ENCODE peak calls at places on chromosomes 3 and 15, in four cellular contexts. One of them, this sample, is unnamed.

GRCh38 chr15:43550527-43551363 is 33.3 kb downstream of the MAP1A start:
- DNase-seq in effector memory CD8-positive, alpha-beta T cell: no peak
- DNase-seq in Calu3: no peak
- DNase-seq in body of pancreas: no peak
- DNase-seq in this sample: no peak

GRCh38 chr15:97525809-97526208 is 434.7 kb upstream of the ARRDC4 start:
- DNase-seq in Calu3: no peak
- DNase-seq in body of pancreas: no peak
- DNase-seq in effector memory CD8-positive, alpha-beta T cell: no peak
- DNase-seq in this sample: no peak

GRCh38 chr3:107271787-107272387 is 105.4 kb upstream of the CCDC54 start:
- DNase-seq in body of pancreas: no peak
- DNase-seq in Calu3: no peak
- DNase-seq in effector memory CD8-positive, alpha-beta T cell: no peak
- DNase-seq in this sample: no peak

GRCh38 chr3:168647582-168647981 is 551.9 kb upstream of the GOLIM4 start:
- DNase-seq in effector memory CD8-positive, alpha-beta T cell: no peak
- DNase-seq in body of pancreas: no peak
- DNase-seq in Calu3: no peak
- DNase-seq in this sample: no peak

GRCh38 chr3:10421996-10422395 is 83.4 kb downstream of the ATP2B2 start:
- DNase-seq in effector memory CD8-positive, alpha-beta T cell: no peak
- DNase-seq in Calu3: no peak
- DNase-seq in body of pancreas: no peak
- DNase-seq in this sample: no peak

GRCh38 chr3:38353151-38353550 is 6.6 kb downstream of the XYLB start:
- DNase-seq in Calu3: no peak
- DNase-seq in body of pancreas: no peak
- DNase-seq in effector memory CD8-positive, alpha-beta T cell: no peak
- DNase-seq in this sample: no peak

GRCh38 chr3:160003520-160004128 is 15.0 kb downstream of the IL12A start:
- DNase-seq in Calu3: peak
- DNase-seq in body of pancreas: peak
- DNase-seq in effector memory CD8-positive, alpha-beta T cell: peak
- DNase-seq in this sample: no peak

GRCh38 chr3:96970211-96970610 is 155.8 kb downstream of the EPHA6 start:
- DNase-seq in effector memory CD8-positive, alpha-beta T cell: no peak
- DNase-seq in Calu3: no peak
- DNase-seq in body of pancreas: no peak
- DNase-seq in this sample: no peak

GRCh38 chr3:32325957-32326356 is 65.7 kb upstream of the CMTM7 start:
- DNase-seq in Calu3: no peak
- DNase-seq in body of pancreas: peak
- DNase-seq in effector memory CD8-positive, alpha-beta T cell: no peak
- DNase-seq in this sample: no peak

GRCh38 chr3:170424879-170425278 is 6.2 kb downstream of the CLDN11 start:
- DNase-seq in effector memory CD8-positive, alpha-beta T cell: no peak
- DNase-seq in body of pancreas: no peak
- DNase-seq in Calu3: no peak
- DNase-seq in this sample: no peak

GRCh38 chr3:13708301-13708700 is 159.4 kb downstream of the FBLN2 start:
- DNase-seq in body of pancreas: peak
- DNase-seq in Calu3: no peak
- DNase-seq in effector memory CD8-positive, alpha-beta T cell: no peak
- DNase-seq in this sample: peak

GRCh38 chr3:195732951-195733350 is 12.2 kb downstream of the MUC20 start:
- DNase-seq in body of pancreas: no peak
- DNase-seq in Calu3: no peak
- DNase-seq in effector memory CD8-positive, alpha-beta T cell: no peak
- DNase-seq in this sample: no peak

GRCh38 chr3:119681279-119681678 is 4.1 kb upstream of the COX17 start:
- DNase-seq in effector memory CD8-positive, alpha-beta T cell: no peak
- DNase-seq in Calu3: peak
- DNase-seq in body of pancreas: no peak
- DNase-seq in this sample: no peak

GRCh38 chr3:186785517-186786018 is 2.2 kb downstream of the EIF4A2 start:
- DNase-seq in body of pancreas: no peak
- DNase-seq in effector memory CD8-positive, alpha-beta T cell: no peak
- DNase-seq in Calu3: no peak
- DNase-seq in this sample: no peak

GRCh38 chr3:182606905-182607504 is 186.3 kb upstream of the ATP11B start:
- DNase-seq in effector memory CD8-positive, alpha-beta T cell: no peak
- DNase-seq in body of pancreas: no peak
- DNase-seq in Calu3: no peak
- DNase-seq in this sample: no peak

GRCh38 chr15:43255376-43255775 is 11.4 kb downstream of the TGM5 start:
- DNase-seq in body of pancreas: no peak
- DNase-seq in Calu3: no peak
- DNase-seq in effector memory CD8-positive, alpha-beta T cell: no peak
- DNase-seq in this sample: peak

GRCh38 chr3:29764603-29765254 is 483.9 kb downstream of the RBMS3 start:
- DNase-seq in body of pancreas: peak
- DNase-seq in effector memory CD8-positive, alpha-beta T cell: no peak
- DNase-seq in Calu3: peak
- DNase-seq in this sample: no peak

GRCh38 chr3:105327662-105328337 is 38.9 kb upstream of the ALCAM start:
- DNase-seq in effector memory CD8-positive, alpha-beta T cell: no peak
- DNase-seq in Calu3: no peak
- DNase-seq in body of pancreas: no peak
- DNase-seq in this sample: no peak

GRCh38 chr3:47741925-47742324 is 39.8 kb downstream of the SMARCC1 start:
- DNase-seq in body of pancreas: no peak
- DNase-seq in Calu3: no peak
- DNase-seq in effector memory CD8-positive, alpha-beta T cell: no peak
- DNase-seq in this sample: no peak

GRCh38 chr15:48433226-48433886 is 102.1 kb downstream of the DUT start:
- DNase-seq in Calu3: no peak
- DNase-seq in effector memory CD8-positive, alpha-beta T cell: no peak
- DNase-seq in body of pancreas: no peak
- DNase-seq in this sample: no peak

GRCh38 chr3:171315101-171315500 is 145.1 kb downstream of the TNIK start:
- DNase-seq in effector memory CD8-positive, alpha-beta T cell: no peak
- DNase-seq in Calu3: no peak
- DNase-seq in body of pancreas: no peak
- DNase-seq in this sample: no peak

GRCh38 chr15:42444415-42445063 is 46.4 kb downstream of the ZNF106 start:
- DNase-seq in body of pancreas: peak
- DNase-seq in Calu3: no peak
- DNase-seq in effector memory CD8-positive, alpha-beta T cell: no peak
- DNase-seq in this sample: no peak

GRCh38 chr3:14319654-14320182 is 82.7 kb upstream of the SLC6A6 start:
- DNase-seq in body of pancreas: no peak
- DNase-seq in effector memory CD8-positive, alpha-beta T cell: no peak
- DNase-seq in Calu3: peak
- DNase-seq in this sample: no peak

GRCh38 chr3:140384876-140385275 is 293.0 kb upstream of the TRIM42 start:
- DNase-seq in body of pancreas: no peak
- DNase-seq in Calu3: no peak
- DNase-seq in effector memory CD8-positive, alpha-beta T cell: no peak
- DNase-seq in this sample: no peak

GRCh38 chr3:17745301-17745700 is 2.9 kb upstream of the TBC1D5 start:
- DNase-seq in Calu3: no peak
- DNase-seq in effector memory CD8-positive, alpha-beta T cell: no peak
- DNase-seq in body of pancreas: peak
- DNase-seq in this sample: no peak

GRCh38 chr3:129233538-129233937 is 15.9 kb upstream of the COPG1 start:
- DNase-seq in effector memory CD8-positive, alpha-beta T cell: no peak
- DNase-seq in Calu3: no peak
- DNase-seq in body of pancreas: no peak
- DNase-seq in this sample: no peak

GRCh38 chr15:84982301-84982920 is 755 bp downstream of the PDE8A start:
- DNase-seq in Calu3: peak
- DNase-seq in body of pancreas: peak
- DNase-seq in effector memory CD8-positive, alpha-beta T cell: peak
- DNase-seq in this sample: no peak